ENCODE peak calls at places on chromosomes 4 and X, in seven cellular contexts. One of them, this sample, is unnamed. For H3K36me3, the result is how much of the 10 kb centered on the place peaks cover.

GRCh38 chr4:40553995-40554394 is 75.7 kb downstream of the RBM47 start:
- DNase-seq in transverse colon: no peak
- DNase-seq in left lung: no peak
- DNase-seq in tibial artery: peak
- DNase-seq in thoracic aorta: no peak
- DNase-seq in cardiac muscle cell: peak
- DNase-seq in esophagus squamous epithelium: no peak
- DNase-seq in this sample: no peak

GRCh38 chr4:138910914-138911336 is 104.7 kb upstream of the NOCT start:
- DNase-seq in tibial artery: peak
- DNase-seq in esophagus squamous epithelium: peak
- DNase-seq in transverse colon: peak
- DNase-seq in left lung: peak
- DNase-seq in cardiac muscle cell: peak
- DNase-seq in thoracic aorta: peak
- DNase-seq in this sample: no peak

GRCh38 chrX:130264573-130264972 is 4.1 kb downstream of the ZNF280C start:
- DNase-seq in cardiac muscle cell: peak
- DNase-seq in transverse colon: no peak
- DNase-seq in left lung: no peak
- DNase-seq in esophagus squamous epithelium: no peak
- DNase-seq in thoracic aorta: no peak
- DNase-seq in tibial artery: no peak
- DNase-seq in this sample: no peak

GRCh38 chr4:88225216-88226107 is 58.9 kb downstream of the PPM1K start:
- DNase-seq in left lung: no peak
- DNase-seq in thoracic aorta: no peak
- DNase-seq in cardiac muscle cell: peak
- DNase-seq in esophagus squamous epithelium: no peak
- DNase-seq in transverse colon: no peak
- DNase-seq in tibial artery: no peak
- DNase-seq in this sample: no peak

GRCh38 chr4:133150643-133151300 is 1.7 kb downstream of the PCDH10 start:
- DNase-seq in left lung: no peak
- DNase-seq in cardiac muscle cell: peak
- DNase-seq in transverse colon: no peak
- DNase-seq in thoracic aorta: no peak
- DNase-seq in esophagus squamous epithelium: no peak
- DNase-seq in tibial artery: no peak
- DNase-seq in this sample: no peak

GRCh38 chr4:184441461-184442392 is 32.6 kb downstream of the IRF2 start:
- DNase-seq in esophagus squamous epithelium: no peak
- DNase-seq in thoracic aorta: no peak
- DNase-seq in left lung: no peak
- DNase-seq in tibial artery: no peak
- DNase-seq in cardiac muscle cell: peak
- DNase-seq in transverse colon: no peak
- DNase-seq in this sample: no peak

GRCh38 chrX:45172890-45173289 is 27.8 kb downstream of the DIPK2B start:
- DNase-seq in transverse colon: no peak
- DNase-seq in cardiac muscle cell: peak
- DNase-seq in tibial artery: no peak
- DNase-seq in esophagus squamous epithelium: no peak
- DNase-seq in left lung: no peak
- DNase-seq in thoracic aorta: no peak
- DNase-seq in this sample: no peak

GRCh38 chrX:134186362-134187121 is 50.4 kb upstream of the CCDC160 start:
- DNase-seq in cardiac muscle cell: no peak
- DNase-seq in tibial artery: no peak
- DNase-seq in transverse colon: peak
- DNase-seq in left lung: no peak
- DNase-seq in esophagus squamous epithelium: no peak
- DNase-seq in thoracic aorta: no peak
- DNase-seq in this sample: peak

GRCh38 chrX:109619816-109620215 is 5.2 kb downstream of the KCNE5 start:
- DNase-seq in tibial artery: no peak
- DNase-seq in transverse colon: no peak
- DNase-seq in esophagus squamous epithelium: no peak
- DNase-seq in left lung: no peak
- DNase-seq in cardiac muscle cell: no peak
- DNase-seq in thoracic aorta: no peak
- DNase-seq in this sample: no peak

GRCh38 chrX:109622270-109622669 is 2.7 kb downstream of the KCNE5 start:
- DNase-seq in esophagus squamous epithelium: no peak
- DNase-seq in cardiac muscle cell: no peak
- DNase-seq in thoracic aorta: no peak
- DNase-seq in left lung: no peak
- DNase-seq in transverse colon: no peak
- DNase-seq in tibial artery: no peak
- DNase-seq in this sample: no peak

GRCh38 chrX:109624641-109625311 is at the start of gene KCNE5:
- DNase-seq in cardiac muscle cell: peak
- DNase-seq in left lung: peak
- DNase-seq in thoracic aorta: no peak
- DNase-seq in tibial artery: no peak
- DNase-seq in transverse colon: no peak
- DNase-seq in esophagus squamous epithelium: no peak
- DNase-seq in this sample: no peak

GRCh38 chrX:109626637-109627036 is 1.7 kb upstream of the KCNE5 start:
- DNase-seq in tibial artery: no peak
- DNase-seq in left lung: no peak
- DNase-seq in cardiac muscle cell: no peak
- DNase-seq in thoracic aorta: no peak
- DNase-seq in transverse colon: no peak
- DNase-seq in esophagus squamous epithelium: no peak
- DNase-seq in this sample: no peak

GRCh38 chrX:109624022-109624421 is 950 bp downstream of the KCNE5 start:
- DNase-seq in esophagus squamous epithelium: no peak
- DNase-seq in transverse colon: no peak
- DNase-seq in left lung: no peak
- DNase-seq in thoracic aorta: no peak
- DNase-seq in tibial artery: no peak
- DNase-seq in cardiac muscle cell: no peak
- DNase-seq in this sample: no peak
- H3K4me3 ChIP-seq in esophagus squamous epithelium: no peak
- H3K4me3 ChIP-seq in transverse colon: no peak
- H3K4me3 ChIP-seq in left lung: no peak
- H3K4me3 ChIP-seq in thoracic aorta: no peak
- H3K4me3 ChIP-seq in tibial artery: no peak
- H3K4me3 ChIP-seq in cardiac muscle cell: no peak
- H3K4me3 ChIP-seq in this sample: no peak

DNA sequence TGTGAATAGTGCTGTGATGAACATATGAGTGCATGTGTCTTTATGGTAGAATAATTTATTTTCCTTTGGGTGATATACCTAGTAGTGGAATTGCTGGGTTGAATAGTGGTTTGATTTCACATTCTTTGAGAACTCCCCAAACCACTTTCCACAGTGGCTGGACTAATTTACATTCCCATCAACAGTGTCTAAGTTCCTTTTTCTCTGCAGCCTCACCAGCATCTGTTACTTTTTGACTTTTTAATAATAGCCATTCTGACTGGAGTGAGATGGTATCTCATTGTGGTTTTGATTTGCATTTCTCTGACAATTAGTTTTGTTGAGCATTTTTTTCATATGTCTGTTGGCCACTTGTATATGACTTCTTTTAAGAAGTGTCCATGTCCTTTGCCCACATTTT is 29.1 kb downstream of the JADE3 start:
- DNase-seq in cardiac muscle cell: no peak
- DNase-seq in left lung: no peak
- DNase-seq in tibial artery: no peak
- DNase-seq in esophagus squamous epithelium: no peak
- DNase-seq in thoracic aorta: no peak
- DNase-seq in transverse colon: no peak
- DNase-seq in this sample: no peak
- TF ChIP-seq CTCF in cardiac muscle cell: no peak
- TF ChIP-seq CTCF in left lung: no peak
- TF ChIP-seq CTCF in tibial artery: no peak
- TF ChIP-seq CTCF in esophagus squamous epithelium: no peak
- TF ChIP-seq CTCF in thoracic aorta: no peak
- TF ChIP-seq CTCF in transverse colon: no peak
- TF ChIP-seq CTCF in this sample: no peak

GRCh38 chr4:87130985-87131753 is 89.2 kb downstream of the KLHL8 start:
- DNase-seq in tibial artery: no peak
- DNase-seq in left lung: no peak
- DNase-seq in transverse colon: no peak
- DNase-seq in thoracic aorta: no peak
- DNase-seq in esophagus squamous epithelium: no peak
- DNase-seq in cardiac muscle cell: no peak
- DNase-seq in this sample: no peak
- H3K36me3 ChIP-seq in tibial artery: half or more
- H3K36me3 ChIP-seq in left lung: under half
- H3K36me3 ChIP-seq in transverse colon: under half
- H3K36me3 ChIP-seq in thoracic aorta: under half
- H3K36me3 ChIP-seq in esophagus squamous epithelium: under half
- H3K36me3 ChIP-seq in cardiac muscle cell: under half
- H3K36me3 ChIP-seq in this sample: under half

GRCh38 chr4:172997851-172998250 is 170.8 kb upstream of the GALNT7 start:
- DNase-seq in esophagus squamous epithelium: no peak
- DNase-seq in thoracic aorta: no peak
- DNase-seq in transverse colon: no peak
- DNase-seq in left lung: no peak
- DNase-seq in cardiac muscle cell: no peak
- DNase-seq in tibial artery: no peak
- DNase-seq in this sample: no peak

GRCh38 chr4:172997217-172997609 is 171.4 kb upstream of the GALNT7 start:
- DNase-seq in thoracic aorta: no peak
- DNase-seq in esophagus squamous epithelium: no peak
- DNase-seq in cardiac muscle cell: no peak
- DNase-seq in tibial artery: no peak
- DNase-seq in left lung: no peak
- DNase-seq in transverse colon: no peak
- DNase-seq in this sample: no peak

GRCh38 chr4:172996571-172997216 is 171.9 kb upstream of the GALNT7 start:
- DNase-seq in tibial artery: no peak
- DNase-seq in esophagus squamous epithelium: no peak
- DNase-seq in left lung: no peak
- DNase-seq in transverse colon: no peak
- DNase-seq in thoracic aorta: no peak
- DNase-seq in cardiac muscle cell: peak
- DNase-seq in this sample: no peak

GRCh38 chr4:173001571-173001970 is 167.0 kb upstream of the GALNT7 start:
- DNase-seq in cardiac muscle cell: peak
- DNase-seq in thoracic aorta: no peak
- DNase-seq in left lung: no peak
- DNase-seq in transverse colon: no peak
- DNase-seq in tibial artery: no peak
- DNase-seq in esophagus squamous epithelium: no peak
- DNase-seq in this sample: no peak

DNA sequence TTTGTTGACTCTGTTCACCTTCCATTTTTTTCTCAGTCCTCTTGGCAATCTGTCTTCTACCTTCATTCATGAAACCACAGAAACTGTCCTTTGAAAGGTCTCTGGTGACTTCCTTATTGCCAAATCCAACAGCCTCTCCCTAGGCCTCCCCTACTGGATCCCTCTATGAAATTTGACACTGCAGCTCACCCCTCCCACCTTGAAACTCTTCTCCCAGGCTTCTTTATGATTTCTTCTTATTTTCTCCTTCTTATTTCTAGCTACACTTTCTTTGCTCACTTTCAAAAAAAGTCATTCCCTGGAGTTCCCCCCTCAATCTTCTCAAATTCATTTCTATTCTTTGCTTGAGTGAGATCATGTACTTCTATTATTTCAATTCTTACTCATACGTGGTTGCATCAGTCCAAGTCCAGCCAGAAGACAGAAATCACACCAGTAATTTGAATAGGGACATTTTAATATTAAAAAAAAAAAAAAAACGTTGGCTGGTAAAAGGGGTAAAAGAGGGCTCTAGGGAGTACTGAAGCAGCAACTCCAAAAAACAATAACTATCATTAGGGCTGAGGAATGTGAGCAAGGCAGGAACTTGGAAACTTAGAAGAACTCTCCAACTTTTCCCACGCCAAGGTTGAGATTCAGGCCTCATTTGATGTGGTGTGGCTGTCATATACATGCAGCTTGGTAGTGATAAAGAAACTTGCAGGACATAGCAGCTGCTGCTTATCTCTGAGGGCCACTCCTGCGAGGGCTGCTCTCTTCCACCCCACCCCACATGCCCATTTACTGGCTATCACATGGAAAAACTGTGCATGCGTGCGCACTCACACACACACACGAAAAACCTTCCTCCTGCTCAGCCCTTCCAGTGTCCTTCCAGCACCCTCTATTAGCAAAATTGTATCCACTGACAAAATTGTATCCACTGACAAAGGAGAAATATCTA is 169.8 kb upstream of the GALNT7 start:
- DNase-seq in left lung: no peak
- DNase-seq in cardiac muscle cell: peak
- DNase-seq in esophagus squamous epithelium: no peak
- DNase-seq in tibial artery: no peak
- DNase-seq in transverse colon: no peak
- DNase-seq in thoracic aorta: no peak
- DNase-seq in this sample: no peak
- H3K4me3 ChIP-seq in left lung: no peak
- H3K4me3 ChIP-seq in cardiac muscle cell: no peak
- H3K4me3 ChIP-seq in esophagus squamous epithelium: no peak
- H3K4me3 ChIP-seq in tibial artery: no peak
- H3K4me3 ChIP-seq in transverse colon: no peak
- H3K4me3 ChIP-seq in thoracic aorta: peak
- H3K4me3 ChIP-seq in this sample: no peak

DNA sequence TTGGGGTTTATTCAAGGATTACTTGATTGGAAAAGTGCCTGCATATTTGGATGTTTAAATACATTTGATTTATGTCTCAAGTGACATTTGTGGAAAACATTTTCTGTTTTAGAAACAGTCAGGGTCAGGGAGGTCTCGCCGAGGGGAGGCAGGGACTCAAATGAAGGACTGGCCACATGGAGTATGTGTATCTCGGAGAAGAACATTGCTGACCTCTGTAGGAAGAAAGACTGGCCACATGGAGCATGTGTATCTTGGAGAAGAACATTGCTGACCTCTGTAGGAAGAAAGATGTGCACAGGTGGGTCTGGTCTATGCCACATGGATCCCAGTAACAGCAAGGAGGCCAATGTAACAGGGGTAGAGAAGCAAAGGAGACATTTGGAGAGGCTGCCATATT is 233.6 kb downstream of the TRIML1 start:
- DNase-seq in left lung: no peak
- DNase-seq in tibial artery: no peak
- DNase-seq in transverse colon: no peak
- DNase-seq in thoracic aorta: no peak
- DNase-seq in esophagus squamous epithelium: no peak
- DNase-seq in cardiac muscle cell: no peak
- DNase-seq in this sample: no peak
- TF ChIP-seq CTCF in left lung: no peak
- TF ChIP-seq CTCF in tibial artery: peak
- TF ChIP-seq CTCF in transverse colon: no peak
- TF ChIP-seq CTCF in thoracic aorta: no peak
- TF ChIP-seq CTCF in esophagus squamous epithelium: no peak
- TF ChIP-seq CTCF in cardiac muscle cell: no peak
- TF ChIP-seq CTCF in this sample: no peak

GRCh38 chrX:20231598-20231997 is 35.1 kb downstream of the RPS6KA3 start:
- DNase-seq in cardiac muscle cell: no peak
- DNase-seq in thoracic aorta: no peak
- DNase-seq in esophagus squamous epithelium: no peak
- DNase-seq in transverse colon: no peak
- DNase-seq in tibial artery: no peak
- DNase-seq in left lung: no peak
- DNase-seq in this sample: no peak
- H3K36me3 ChIP-seq in cardiac muscle cell: under half
- H3K36me3 ChIP-seq in thoracic aorta: under half
- H3K36me3 ChIP-seq in esophagus squamous epithelium: under half
- H3K36me3 ChIP-seq in transverse colon: under half
- H3K36me3 ChIP-seq in tibial artery: under half
- H3K36me3 ChIP-seq in left lung: under half
- H3K36me3 ChIP-seq in this sample: under half

This sample was measured in GM06990.